ENCODE peak calls at places on chromosomes 6 and 20, in nine cellular contexts. J, K, D, R, N, V, A, B and H are unnamed samples.

GRCh38 chr6:106413016-106413415 is 52.5 kb downstream of the CRYBG1 start:
- DNase-seq in J (no peak), K (no peak), D (no peak), R (no peak), N (no peak), V (no peak), A (no peak), B (no peak), H (no peak)

GRCh38 chr20:59955131-59955796 is 3.0 kb upstream of the CDH26 start:
- DNase-seq in J (no peak), K (no peak), D (peak; percentile 9), R (peak; percentile 61), N (no peak), V (no peak), A (no peak), B (no peak), H (peak; percentile 72)

GRCh38 chr6:54431466-54431865 is 123.2 kb downstream of the TINAG start:
- DNase-seq in J (no peak), K (no peak), D (peak; percentile 73), R (no peak), N (no peak), V (no peak), A (no peak), B (no peak), H (no peak)

GRCh38 chr20:38805958-38806854 is 709 bp downstream of the PPP1R16B start:
- DNase-seq in J (peak; percentile 30), K (no peak), D (peak; percentile 30), R (no peak), N (peak; percentile 75), V (no peak), A (no peak), B (no peak), H (no peak)

GRCh38 chr6:143135326-143135725 is 74.6 kb downstream of the AIG1 start:
- DNase-seq in J (no peak), K (no peak), D (peak; percentile 49), R (no peak), N (no peak), V (no peak), A (no peak), B (no peak), H (no peak)

GRCh38 chr20:12638633-12639360 is 370.0 kb upstream of the SPTLC3 start:
- DNase-seq in J (no peak), K (no peak), D (no peak), R (no peak), N (no peak), V (no peak), A (no peak), B (no peak), H (no peak)

GRCh38 chr6:52522655-52523054 is 54.2 kb downstream of the TRAM2 start:
- DNase-seq in J (no peak), K (no peak), D (peak; percentile 88), R (no peak), N (no peak), V (no peak), A (no peak), B (no peak), H (no peak)

GRCh38 chr6:11586117-11586516 is 48.6 kb downstream of the TMEM170B start:
- DNase-seq in J (no peak), K (no peak), D (no peak), R (no peak), N (no peak), V (no peak), A (no peak), B (no peak), H (no peak)

GRCh38 chr6:108186226-108186625 is 20.4 kb downstream of the NR2E1 start:
- DNase-seq in J (no peak), K (peak; percentile 42), D (no peak), R (peak; percentile 72), N (no peak), V (no peak), A (no peak), B (no peak), H (peak; percentile 43)

GRCh38 chr6:95589826-95590570 is 12.7 kb downstream of the MANEA start:
- DNase-seq in J (no peak), K (no peak), D (peak; percentile 28), R (no peak), N (no peak), V (no peak), A (no peak), B (no peak), H (no peak)

GRCh38 chr20:5657190-5657872 is 92.9 kb upstream of the SHLD1 start:
- DNase-seq in J (no peak), K (no peak), D (peak; percentile 91), R (peak; percentile 98), N (no peak), V (peak; percentile 51), A (no peak), B (peak; percentile 68), H (no peak)

GRCh38 chr6:24768361-24768760 is 6.4 kb upstream of the GMNN start:
- DNase-seq in J (no peak), K (no peak), D (no peak), R (no peak), N (no peak), V (no peak), A (no peak), B (no peak), H (no peak)

GRCh38 chr6:125749864-125750691 is 646 bp downstream of the HEY2 start:
- DNase-seq in J (no peak), K (no peak), D (no peak), R (no peak), N (peak; percentile 60), V (no peak), A (no peak), B (no peak), H (peak; percentile 21)

GRCh38 chr6:7672066-7673062 is 53.5 kb upstream of the BMP6 start:
- DNase-seq in J (no peak), K (no peak), D (no peak), R (no peak), N (no peak), V (no peak), A (no peak), B (no peak), H (no peak)
- H3K4me3 ChIP-seq in J (no peak overlapping the region), K (no peak overlapping the region), D (no peak overlapping the region), R (no peak overlapping the region), N (no peak overlapping the region), V (no peak overlapping the region), A (no peak overlapping the region), B (peak overlapping the region; percentile 21), H (no peak overlapping the region)

GRCh38 chr6:111162504-111162903 is 75.2 kb downstream of the SLC16A10 start:
- DNase-seq in J (no peak), K (no peak), D (no peak), R (no peak), N (no peak), V (no peak), A (no peak), B (no peak), H (peak; percentile 3)
- H3K9me3 ChIP-seq in J (peaks cover 9% of the 10 kb centered on the region), K (peaks cover 10% of the 10 kb centered on the region), D (no peaks in the 10 kb centered on the region), R (peaks cover 3% of the 10 kb centered on the region), N (no peaks in the 10 kb centered on the region), V (no peaks in the 10 kb centered on the region), A (peaks cover 24% of the 10 kb centered on the region), B (peaks cover 4% of the 10 kb centered on the region), H (peaks cover 8% of the 10 kb centered on the region)

GRCh38 chr6:48754631-48755030 is 643.6 kb upstream of the PTCHD4 start:
- DNase-seq in J (no peak), K (no peak), D (no peak), R (no peak), N (no peak), V (no peak), A (no peak), B (no peak), H (no peak)

GRCh38 chr6:48757661-48758060 is 646.7 kb upstream of the PTCHD4 start:
- DNase-seq in J (no peak), K (no peak), D (no peak), R (peak; percentile 54), N (no peak), V (no peak), A (no peak), B (no peak), H (no peak)

GRCh38 chr6:48755315-48755714 is 644.3 kb upstream of the PTCHD4 start:
- DNase-seq in J (no peak), K (no peak), D (no peak), R (no peak), N (no peak), V (no peak), A (no peak), B (no peak), H (no peak)
- H3K4me3 ChIP-seq in J (no peak overlapping the region), K (no peak overlapping the region), D (no peak overlapping the region), R (no peak overlapping the region), N (no peak overlapping the region), V (no peak overlapping the region), A (no peak overlapping the region), B (no peak overlapping the region), H (no peak overlapping the region)

GRCh38 chr20:31239139-31239538 is 18.3 kb upstream of the DEFB115 start:
- DNase-seq in J (no peak), K (no peak), D (no peak), R (no peak), N (no peak), V (no peak), A (no peak), B (no peak), H (no peak)

GRCh38 chr20:31237763-31238162 is 19.7 kb upstream of the DEFB115 start:
- DNase-seq in J (no peak), K (no peak), D (no peak), R (no peak), N (no peak), V (no peak), A (no peak), B (no peak), H (no peak)

DNA sequence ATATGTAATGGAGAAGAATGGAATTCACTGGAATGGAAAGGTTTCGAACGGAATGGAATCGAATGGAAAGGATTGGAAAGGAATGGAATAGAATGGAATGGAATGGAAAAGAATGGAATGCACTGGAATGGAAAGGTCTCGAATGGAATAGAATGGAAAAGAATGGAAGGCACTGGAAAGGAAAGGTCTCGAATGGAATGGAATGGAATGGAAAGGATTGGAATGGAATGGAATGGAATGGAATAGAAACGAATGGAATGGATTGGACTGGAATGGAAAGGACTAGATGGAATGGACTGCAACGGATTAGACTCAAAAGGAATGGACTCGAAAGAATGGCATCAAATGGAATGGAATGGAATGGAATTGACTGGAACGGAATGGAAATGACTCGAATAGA is 20.5 kb upstream of the DEFB115 start:
- DNase-seq in J (no peak), K (no peak), D (no peak), R (no peak), N (no peak), V (no peak), A (no peak), B (no peak), H (no peak)
- H3K9me3 ChIP-seq in J (peaks cover 11% of the 10 kb centered on the region), K (peaks cover 40% of the 10 kb centered on the region), D (peaks cover 35% of the 10 kb centered on the region), R (peaks cover 67% of the 10 kb centered on the region), N (peaks cover 4% of the 10 kb centered on the region), V (no peaks in the 10 kb centered on the region), A (peaks cover 99% of the 10 kb centered on the region), B (peaks cover 30% of the 10 kb centered on the region), H (peaks cover 64% of the 10 kb centered on the region)

DNA sequence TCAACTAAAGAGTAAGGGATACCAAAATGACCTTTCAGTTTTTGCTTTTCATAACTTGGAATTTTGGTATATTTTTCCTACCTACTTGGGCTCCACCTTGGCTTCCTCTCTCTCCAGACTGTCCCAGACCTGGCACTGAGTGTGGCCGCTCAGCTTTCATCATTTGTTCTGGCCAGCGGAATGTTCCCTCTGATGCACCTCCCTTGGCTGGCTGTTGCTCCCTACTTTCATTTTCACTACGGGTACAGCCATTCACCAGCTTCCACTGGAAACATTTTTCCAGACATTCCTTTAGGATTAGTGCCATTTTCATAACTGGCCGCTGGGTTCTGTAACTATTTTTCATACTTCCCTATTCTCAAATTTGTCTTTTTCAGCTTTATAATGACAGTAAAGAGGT is 487.4 kb downstream of the TENT5A start:
- DNase-seq in J (no peak), K (no peak), D (no peak), R (no peak), N (peak; percentile 17), V (no peak), A (no peak), B (no peak), H (no peak)
- H3K4me3 ChIP-seq in J (no peak overlapping the region), K (no peak overlapping the region), D (no peak overlapping the region), R (no peak overlapping the region), N (no peak overlapping the region), V (no peak overlapping the region), A (no peak overlapping the region), B (no peak overlapping the region), H (no peak overlapping the region)